ENCODE peak calls at places on chromosomes 4 and X, in five cellular contexts. A is omental fat pad, U is cardiac muscle cell, K is AG08396, O is Daoy. S is an unnamed sample.

GRCh38 chrX:37361596-37361995 is 12.4 kb downstream of the PRRG1 start:
- DNase-seq in A (no peak), U (peak), K (no peak), O (no peak), S (no peak)

GRCh38 chr4:8649631-8650261 is 57.2 kb downstream of the CPZ start:
- DNase-seq in A (peak), U (no peak), K (no peak), O (no peak), S (no peak)

GRCh38 chrX:103722505-103722904 is 11.8 kb downstream of the TMEM31 start:
- DNase-seq in A (no peak), U (peak), K (no peak), O (no peak), S (no peak)

GRCh38 chr4:87657525-87657924 is 7.4 kb downstream of the DMP1 start:
- DNase-seq in A (no peak), U (peak), K (peak), O (peak), S (peak)

GRCh38 chrX:74529311-74529710 is 85.1 kb downstream of the RLIM start:
- DNase-seq in A (no peak), U (no peak), K (no peak), O (no peak), S (no peak)

GRCh38 chrX:53319614-53320542 is 38.5 kb upstream of the IQSEC2 start:
- DNase-seq in A (peak), U (no peak), K (no peak), O (no peak), S (no peak)

GRCh38 chr4:168095776-168096443 is 3.6 kb downstream of the ANXA10 start:
- DNase-seq in A (no peak), U (peak), K (no peak), O (peak), S (no peak)

GRCh38 chr4:33104190-33104773 is 2384.1 kb downstream of the PCDH7 start:
- DNase-seq in A (no peak), U (no peak), K (no peak), O (no peak), S (no peak)

GRCh38 chrX:104113237-104113965 is 1.1 kb downstream of the ZCCHC18 start:
- DNase-seq in A (no peak), U (peak), K (peak), O (peak), S (peak)

GRCh38 chr4:13067077-13067476 is 417.1 kb downstream of the RAB28 start:
- DNase-seq in A (no peak), U (no peak), K (no peak), O (no peak), S (no peak)

GRCh38 chr4:25144870-25145481 is 15.3 kb downstream of the SEPSECS start:
- DNase-seq in A (no peak), U (peak), K (peak), O (peak), S (peak)